ENCODE peak calls at places on chromosome 11, in seven cellular contexts. W, D, F, H, T, X and O are unnamed samples.

GRCh38 chr11:86811637-86812321 is 11.4 kb downstream of the PRSS23 start:
- DNase-seq in W (no peak), D (peak; percentile 76), F (peak; percentile 68), H (peak; percentile 81), T (peak; percentile 68), X (no peak), O (peak; percentile 54)

GRCh38 chr11:132604446-132604845 is 927.9 kb downstream of the OPCML start:
- DNase-seq in W (no peak), D (no peak), F (no peak), H (peak; percentile 80), T (no peak), X (no peak), O (no peak)

GRCh38 chr11:111660822-111661221 is 58.6 kb downstream of the SIK2 start:
- DNase-seq in W (no peak), D (no peak), F (no peak), H (no peak), T (no peak), X (no peak), O (no peak)

GRCh38 chr11:76231339-76231738 is 25.0 kb upstream of the WNT11 start:
- DNase-seq in W (no peak), D (no peak), F (no peak), H (peak; percentile 20), T (no peak), X (no peak), O (no peak)

GRCh38 chr11:66958232-66958955 is at the start of gene PC:
- DNase-seq in W (peak; percentile 98), D (peak; percentile 99), F (peak; percentile 99), H (peak; percentile 100), T (peak; percentile 100), X (peak; percentile 15), O (peak; percentile 99)

GRCh38 chr11:69479591-69480271 is 1.7 kb upstream of the LINC01488 start:
- DNase-seq in W (no peak), D (no peak), F (peak; percentile 76), H (peak; percentile 43), T (no peak), X (no peak), O (no peak)

GRCh38 chr11:72522186-72522585 is 87.9 kb upstream of the CLPB start:
- DNase-seq in W (no peak), D (no peak), F (no peak), H (no peak), T (no peak), X (no peak), O (no peak)

GRCh38 chr11:70883973-70884688 is 368.2 kb downstream of the SHANK2 start:
- DNase-seq in W (no peak), D (no peak), F (no peak), H (peak; percentile 23), T (no peak), X (no peak), O (no peak)

GRCh38 chr11:63854696-63855095 is 15.8 kb downstream of the MARK2 start:
- DNase-seq in W (no peak), D (no peak), F (no peak), H (no peak), T (no peak), X (no peak), O (no peak)

GRCh38 chr11:134742228-134742612 is 330.2 kb upstream of the B3GAT1 start:
- DNase-seq in W (no peak), D (no peak), F (no peak), H (no peak), T (no peak), X (no peak), O (no peak)

DNA sequence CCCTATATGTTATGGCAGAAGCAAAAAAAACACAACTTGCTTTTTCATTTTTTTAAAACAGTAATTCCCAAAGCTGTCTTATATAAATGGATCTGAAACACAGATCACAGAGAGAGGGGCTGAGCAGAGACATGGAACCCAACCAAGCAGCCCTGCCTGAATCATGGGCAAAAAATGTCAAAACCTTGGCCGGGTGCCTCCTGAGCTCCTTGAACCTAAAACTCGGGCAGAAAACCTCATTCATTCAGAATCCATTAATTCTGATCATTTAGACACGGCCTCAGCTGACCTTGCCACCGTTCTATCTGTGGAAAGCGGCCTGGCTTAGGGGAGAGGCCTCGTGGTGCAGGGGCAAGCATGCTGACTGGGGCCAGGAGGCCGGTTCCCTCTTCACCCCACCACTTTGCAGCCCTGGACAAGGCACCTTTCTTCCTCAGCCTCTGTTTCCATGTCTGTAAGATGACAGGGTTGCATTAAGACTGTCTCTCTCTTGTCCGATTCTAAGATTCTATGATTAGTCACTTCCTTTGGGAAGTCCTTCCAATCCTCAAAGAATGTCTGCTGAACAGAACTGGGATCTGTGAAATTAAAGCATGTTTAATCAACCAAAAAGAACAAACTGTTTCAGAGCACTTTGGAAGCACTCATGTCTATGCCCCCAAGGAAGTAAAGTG is 26.0 kb downstream of the TENM4 start:
- DNase-seq in W (no peak), D (no peak), F (no peak), H (peak; percentile 75), T (no peak), X (no peak), O (no peak)
- TF ChIP-seq EZH2phosphoT487 in W (no peak), D (no peak), F (no peak), H (no peak), T (no peak), X (no peak), O (no peak)

DNA sequence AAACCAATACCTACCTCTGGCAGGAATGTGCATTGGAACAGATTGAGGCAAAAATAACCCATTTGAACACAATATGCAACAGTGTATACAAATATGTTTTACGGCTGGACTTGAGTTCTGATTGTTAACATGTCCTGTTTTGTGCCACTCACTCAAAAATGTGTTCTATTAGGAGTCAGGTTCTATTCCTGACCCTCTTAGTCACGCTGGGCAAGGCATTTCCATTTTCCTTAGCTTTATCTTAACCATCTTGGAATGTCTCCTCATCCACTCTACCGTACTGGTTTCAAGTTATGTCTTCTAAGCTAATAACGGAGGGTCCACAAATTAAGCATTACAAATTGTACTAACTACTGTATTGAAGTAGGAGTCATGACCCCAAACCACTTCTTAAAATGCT is 78.6 kb downstream of the MAML2 start:
- DNase-seq in W (no peak), D (no peak), F (no peak), H (no peak), T (no peak), X (no peak), O (no peak)
- TF ChIP-seq EZH2phosphoT487 in W (no peak), D (no peak), F (no peak), H (no peak), T (no peak), X (no peak), O (no peak)

DNA sequence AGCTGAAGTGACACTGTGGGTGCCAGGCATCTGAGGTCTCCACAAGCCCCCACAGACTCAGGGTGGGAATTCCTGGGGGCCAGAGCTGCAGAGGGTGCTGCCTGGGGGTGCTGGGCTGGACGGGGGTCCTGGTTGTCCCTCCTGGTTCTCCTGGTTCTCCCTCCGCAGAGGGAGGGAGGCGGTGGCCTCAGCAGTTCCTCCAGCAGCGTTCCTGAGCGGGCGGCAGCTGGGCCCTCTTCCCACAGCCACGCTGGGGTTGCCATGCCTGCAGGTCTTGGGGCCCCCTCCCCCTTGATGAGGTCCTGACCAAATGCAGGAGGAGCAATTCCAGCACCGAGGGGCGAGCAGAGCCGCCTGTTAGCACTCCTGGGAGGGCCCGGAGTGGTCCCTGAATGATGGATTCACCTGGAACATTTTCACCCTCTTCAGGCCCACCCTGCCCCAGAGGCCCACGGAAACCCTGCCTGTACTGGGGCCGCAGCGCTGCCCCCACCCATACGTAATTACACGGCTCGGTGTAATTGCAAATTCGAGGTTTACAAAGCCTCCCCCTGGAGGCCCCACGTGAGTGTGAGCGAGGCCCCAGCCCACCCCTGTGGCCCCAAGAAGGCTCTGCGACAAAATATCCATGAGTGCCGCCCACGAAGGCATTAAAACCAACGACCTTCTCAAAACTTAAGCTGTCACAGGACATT is 635 bp downstream of the C11orf21 start:
- DNase-seq in W (no peak), D (no peak), F (no peak), H (no peak), T (no peak), X (no peak), O (no peak)
- TF ChIP-seq EZH2phosphoT487 in W (no peak), D (no peak), F (no peak), H (no peak), T (no peak), X (no peak), O (no peak)

DNA sequence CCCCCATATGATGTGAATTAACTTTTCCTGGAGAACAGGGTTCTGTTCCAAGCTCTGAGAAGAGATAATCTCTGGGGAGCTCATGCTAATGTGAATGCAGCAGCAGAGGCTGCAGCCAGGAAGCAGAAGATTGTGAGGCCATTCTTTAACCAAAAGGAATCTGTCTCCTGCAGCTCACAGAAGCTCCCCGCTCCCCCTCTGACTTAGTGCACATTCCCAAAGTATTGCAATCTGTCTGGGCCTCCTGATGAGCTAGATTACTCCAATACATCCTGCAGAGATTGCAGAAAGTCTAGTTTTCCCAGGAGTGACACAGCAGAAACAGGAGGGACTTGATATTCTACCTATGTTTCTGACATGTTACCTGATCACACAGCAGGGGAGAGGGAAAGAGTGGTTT is 420.6 kb upstream of the FAT3 start:
- DNase-seq in W (no peak), D (no peak), F (peak; percentile 16), H (no peak), T (peak; percentile 66), X (no peak), O (peak; percentile 77)
- TF ChIP-seq EZH2phosphoT487 in W (no peak), D (no peak), F (no peak), H (no peak), T (no peak), X (no peak), O (no peak)

GRCh38 chr11:12089473-12089872 is 20.9 kb upstream of the MICAL2 start:
- DNase-seq in W (no peak), D (no peak), F (no peak), H (no peak), T (no peak), X (no peak), O (no peak)

GRCh38 chr11:12089041-12089440 is 21.3 kb upstream of the MICAL2 start:
- DNase-seq in W (no peak), D (no peak), F (no peak), H (no peak), T (no peak), X (no peak), O (no peak)

GRCh38 chr11:12088531-12088930 is 21.9 kb upstream of the MICAL2 start:
- DNase-seq in W (no peak), D (no peak), F (no peak), H (no peak), T (no peak), X (no peak), O (no peak)

GRCh38 chr11:12087075-12087775 is 23.2 kb upstream of the MICAL2 start:
- DNase-seq in W (no peak), D (peak; percentile 38), F (no peak), H (peak; percentile 90), T (no peak), X (peak; percentile 62), O (peak; percentile 36)

GRCh38 chr11:12088047-12088481 is 22.3 kb upstream of the MICAL2 start:
- DNase-seq in W (no peak), D (no peak), F (no peak), H (peak; percentile 90), T (no peak), X (no peak), O (no peak)
- TF ChIP-seq EZH2phosphoT487 in W (no peak), D (no peak), F (no peak), H (no peak), T (no peak), X (no peak), O (no peak)